ENCODE peak calls at places on chromosomes 3 and 15, in six cellular contexts. S is T-helper 2 cell, E is islet precursor cell, G is neuronal stem cell, D is Kasumi-1, T is NCI-H1105. I is an unnamed sample.

GRCh38 chr15:78396976-78397375 is 41.0 kb upstream of the IREB2 start:
- DNase-seq in S (no peak), E (no peak), G (no peak), D (no peak), T (no peak), I (peak; percentile 78)

GRCh38 chr3:181316481-181316880 is 326.9 kb upstream of the DNAJC19 start:
- DNase-seq in S (no peak), E (no peak), G (peak; percentile 15), D (peak; percentile 18), T (no peak), I (no peak)

GRCh38 chr3:158160958-158161357 is 51.1 kb downstream of the RSRC1 start:
- DNase-seq in S (no peak), E (peak; percentile 54), G (no peak), D (peak; percentile 7), T (no peak), I (peak; percentile 76)

GRCh38 chr3:41265823-41266273 is 66.5 kb downstream of the CTNNB1 start:
- DNase-seq in S (no peak), E (no peak), G (no peak), D (no peak), T (no peak), I (peak; percentile 48)

GRCh38 chr15:59298255-59298856 is 74.3 kb downstream of the MYO1E start:
- DNase-seq in S (no peak), E (peak; percentile 71), G (no peak), D (no peak), T (no peak), I (no peak)

GRCh38 chr15:70258369-70259029 is 160.8 kb upstream of the TLE3 start:
- DNase-seq in S (peak; percentile 25), E (no peak), G (no peak), D (peak; percentile 83), T (no peak), I (no peak)

GRCh38 chr15:98719169-98719515 is 70.8 kb downstream of the IGF1R start:
- DNase-seq in S (no peak), E (no peak), G (no peak), D (no peak), T (no peak), I (peak; percentile 34)

GRCh38 chr3:157132936-157133335 is 27.0 kb downstream of the CCNL1 start:
- DNase-seq in S (no peak), E (no peak), G (no peak), D (no peak), T (no peak), I (no peak)

GRCh38 chr3:187983484-187984124 is 170.4 kb upstream of the LPP start:
- DNase-seq in S (no peak), E (no peak), G (no peak), D (no peak), T (no peak), I (peak; percentile 18)

GRCh38 chr15:65626856-65627255 is 5.1 kb downstream of the SLC24A1 start:
- DNase-seq in S (no peak), E (no peak), G (no peak), D (no peak), T (no peak), I (no peak)

GRCh38 chr3:197154-197855 is 742 bp downstream of the CHL1 start:
- DNase-seq in S (no peak), E (peak; percentile 54), G (peak; percentile 40), D (no peak), T (no peak), I (no peak)

GRCh38 chr3:175421897-175422296 is 562.8 kb downstream of the NAALADL2 start:
- DNase-seq in S (no peak), E (no peak), G (no peak), D (no peak), T (no peak), I (peak; percentile 18)

GRCh38 chr3:197353867-197354180 is 55.4 kb upstream of the DLG1 start:
- DNase-seq in S (no peak), E (no peak), G (no peak), D (no peak), T (no peak), I (no peak)

GRCh38 chr15:92817339-92817886 is 82.7 kb upstream of the CHD2 start:
- DNase-seq in S (no peak), E (no peak), G (no peak), D (peak; percentile 60), T (no peak), I (no peak)

GRCh38 chr15:73763893-73764292 is 10.7 kb upstream of the INSYN1 start:
- DNase-seq in S (no peak), E (no peak), G (no peak), D (no peak), T (no peak), I (no peak)

GRCh38 chr3:190105876-190106275 is 14.8 kb downstream of the P3H2 start:
- DNase-seq in S (no peak), E (no peak), G (no peak), D (no peak), T (no peak), I (no peak)

GRCh38 chr15:74373056-74373650 is 5.7 kb upstream of the CYP11A1 start:
- DNase-seq in S (no peak), E (no peak), G (no peak), D (no peak), T (no peak), I (no peak)

GRCh38 chr3:13040381-13041074 is 32.7 kb downstream of the IQSEC1 start:
- DNase-seq in S (no peak), E (peak; percentile 75), G (no peak), D (no peak), T (no peak), I (no peak)

GRCh38 chr15:75235051-75235673 is 23.0 kb upstream of the GOLGA6C start:
- DNase-seq in S (no peak), E (no peak), G (no peak), D (no peak), T (no peak), I (no peak)

GRCh38 chr3:190546881-190547510 is 33.1 kb downstream of the IL1RAP start:
- DNase-seq in S (no peak), E (no peak), G (no peak), D (no peak), T (no peak), I (no peak)

GRCh38 chr3:174662653-174663052 is 196.5 kb upstream of the NAALADL2 start:
- DNase-seq in S (no peak), E (no peak), G (no peak), D (no peak), T (no peak), I (no peak)

GRCh38 chr3:150920236-150920635 is 15.0 kb upstream of the MINDY4B start:
- DNase-seq in S (no peak), E (no peak), G (no peak), D (no peak), T (no peak), I (no peak)

I was measured in AG08395.